ENCODE peak calls at places on chromosome 22, in four cellular contexts. P, Y, I and R are unnamed samples. For H3K4me1, the result is how much of the 10 kb centered on the place peaks cover.

GRCh38 chr22:30559889-30560288 is 13.3 kb upstream of the SEC14L6 start:
- DNase-seq in P (no peak), Y (no peak), I (no peak), R (no peak)

GRCh38 chr22:19877626-19878339 is 23.1 kb upstream of the GNB1L start:
- DNase-seq in P (no peak), Y (no peak), I (no peak), R (peak)

GRCh38 chr22:46064966-46065666 is 85.2 kb upstream of the PPARA start:
- DNase-seq in P (no peak), Y (no peak), I (no peak), R (peak)

GRCh38 chr22:41028841-41029240 is 63.6 kb upstream of the EP300 start:
- DNase-seq in P (no peak), Y (no peak), I (no peak), R (no peak)

GRCh38 chr22:22536916-22537315 is 16.8 kb upstream of the ZNF280A start:
- DNase-seq in P (no peak), Y (no peak), I (no peak), R (no peak)

GRCh38 chr22:48746789-48747425 is 1080.8 kb downstream of the BRD1 start:
- DNase-seq in P (no peak), Y (no peak), I (no peak), R (peak)

GRCh38 chr22:22666307-22667091 is 22.1 kb downstream of the GGTLC2 start:
- DNase-seq in P (no peak), Y (peak), I (no peak), R (no peak)

GRCh38 chr22:48939441-48940265 is 888.0 kb downstream of the BRD1 start:
- DNase-seq in P (no peak), Y (no peak), I (no peak), R (peak)

GRCh38 chr22:27534720-27535125 is 266.8 kb downstream of the MN1 start:
- DNase-seq in P (no peak), Y (no peak), I (no peak), R (no peak)

GRCh38 chr22:49458708-49459099 is 369.0 kb downstream of the BRD1 start:
- DNase-seq in P (no peak), Y (no peak), I (no peak), R (peak)

GRCh38 chr22:46041642-46042041 is 64.7 kb upstream of the WNT7B start:
- DNase-seq in P (no peak), Y (peak), I (no peak), R (no peak)

GRCh38 chr22:19495562-19496323 is 16.0 kb downstream of the CDC45 start:
- DNase-seq in P (no peak), Y (no peak), I (no peak), R (no peak)

GRCh38 chr22:20844055-20845037 is 14.3 kb downstream of the PI4KA start:
- DNase-seq in P (no peak), Y (no peak), I (no peak), R (no peak)

GRCh38 chr22:37208401-37209139 is 3.7 kb downstream of the SSTR3 start:
- DNase-seq in P (no peak), Y (peak), I (no peak), R (no peak)

GRCh38 chr22:22200569-22201184 is 43.9 kb upstream of the VPREB1 start:
- DNase-seq in P (no peak), Y (no peak), I (no peak), R (no peak)

GRCh38 chr22:49015993-49016908 is 811.4 kb downstream of the BRD1 start:
- DNase-seq in P (no peak), Y (peak), I (no peak), R (peak)

GRCh38 chr22:18994780-18995711 is 59.0 kb upstream of the PRODH start:
- DNase-seq in P (no peak), Y (no peak), I (no peak), R (no peak)

GRCh38 chr22:40030757-40031092 is 36.0 kb downstream of the FAM83F start:
- DNase-seq in P (no peak), Y (no peak), I (no peak), R (no peak)

GRCh38 chr22:27223317-27224177 is 566.2 kb downstream of the MIAT start:
- DNase-seq in P (no peak), Y (no peak), I (no peak), R (no peak)

GRCh38 chr22:19514831-19515565 is 9.2 kb downstream of the CLDN5 start:
- DNase-seq in P (no peak), Y (no peak), I (no peak), R (no peak)

GRCh38 chr22:47307326-47307725 is 544.9 kb downstream of the TBC1D22A start:
- DNase-seq in P (no peak), Y (no peak), I (no peak), R (no peak)

GRCh38 chr22:42800731-42801536 is 56.1 kb downstream of the ARFGAP3 start:
- DNase-seq in P (no peak), Y (no peak), I (no peak), R (no peak)

GRCh38 chr22:32509045-32509444 is 34.4 kb downstream of the FBXO7 start:
- DNase-seq in P (no peak), Y (no peak), I (no peak), R (no peak)

GRCh38 chr22:46744581-46744980 is 6.5 kb upstream of the CERK start:
- DNase-seq in P (no peak), Y (peak), I (no peak), R (no peak)

GRCh38 chr22:26675687-26676273 is 18.4 kb downstream of the MIAT start:
- DNase-seq in P (no peak), Y (no peak), I (no peak), R (no peak)

GRCh38 chr22:41620646-41621098 is at the start of gene DESI1:
- DNase-seq in P (no peak), Y (no peak), I (no peak), R (no peak)

GRCh38 chr22:42758929-42759629 is 38.4 kb upstream of the A4GALT start:
- DNase-seq in P (no peak), Y (no peak), I (no peak), R (no peak)

GRCh38 chr22:29081499-29082236 is 8.8 kb downstream of the KREMEN1 start:
- DNase-seq in P (no peak), Y (no peak), I (no peak), R (no peak)

GRCh38 chr22:29079218-29079901 is 6.5 kb downstream of the KREMEN1 start:
- DNase-seq in P (no peak), Y (no peak), I (no peak), R (no peak)

GRCh38 chr22:29080061-29080975 is 7.5 kb downstream of the KREMEN1 start:
- DNase-seq in P (no peak), Y (no peak), I (peak), R (no peak)

GRCh38 chr22:29078036-29078868 is 5.4 kb downstream of the KREMEN1 start:
- DNase-seq in P (no peak), Y (no peak), I (no peak), R (no peak)

GRCh38 chr22:29078869-29079207 is 6.0 kb downstream of the KREMEN1 start:
- DNase-seq in P (no peak), Y (no peak), I (no peak), R (no peak)
- H3K27ac ChIP-seq in P (no peak), Y (no peak), I (peak), R (no peak)

GRCh38 chr22:44673406-44673805 is 28.6 kb upstream of the PRR5 start:
- DNase-seq in P (no peak), Y (no peak), I (no peak), R (no peak)
- H3K4me1 ChIP-seq in P (under half), Y (under half), I (under half), R (under half)

DNA sequence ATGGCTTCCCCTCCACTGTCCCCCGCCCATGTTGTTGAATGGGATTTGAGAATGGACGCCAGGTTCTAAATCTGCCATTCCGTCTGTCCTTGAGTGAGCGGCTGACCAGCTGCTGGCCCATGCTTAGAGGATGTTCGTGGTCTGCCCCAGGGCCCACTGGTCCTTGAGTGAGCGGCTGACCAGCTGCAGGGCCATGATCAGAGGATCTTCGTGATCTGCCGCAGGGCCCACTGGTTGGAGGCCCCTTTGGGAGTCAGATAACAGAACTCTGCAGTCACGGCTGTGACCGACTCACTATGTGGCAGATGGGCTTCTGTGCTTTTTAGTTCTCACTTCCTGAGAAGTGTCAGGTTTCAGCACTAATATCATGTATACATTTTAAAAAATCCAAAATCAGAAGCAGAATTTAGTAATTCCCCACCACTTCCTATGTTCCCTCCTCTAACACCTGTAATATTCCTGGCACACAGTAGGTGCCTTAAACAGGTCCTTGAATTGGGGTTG is 54.1 kb downstream of the MICAL3 start:
- DNase-seq in P (no peak), Y (no peak), I (no peak), R (no peak)
- H3K27ac ChIP-seq in P (no peak), Y (peak), I (peak), R (peak)

GRCh38 chr22:38755155-38755910 is 465 bp downstream of the SUN2 start:
- DNase-seq in P (peak), Y (peak), I (peak), R (peak)
- H3K4me1 ChIP-seq in P (half or more), Y (under half), I (under half), R (half or more)

GRCh38 chr22:35330258-35330861 is 30.7 kb downstream of the TOM1 start:
- DNase-seq in P (peak), Y (peak), I (peak), R (peak)
- H3K27ac ChIP-seq in P (no peak), Y (peak), I (peak), R (no peak)